ENCODE peak calls at places on chromosomes 13 and 19, in nine cellular contexts. One of them, this sample, is unnamed. For H3K4me1, the result is how much of the 10 kb centered on the place peaks cover.

GRCh38 chr13:74555291-74556001 is 421.2 kb upstream of the KLF12 start:
- DNase-seq in colonic mucosa: no peak
- DNase-seq in breast epithelium: no peak
- DNase-seq in stomach: no peak
- DNase-seq in thoracic aorta: no peak
- DNase-seq in endothelial cell of umbilical vein: no peak
- DNase-seq in IMR-90: no peak
- DNase-seq in tibial artery: no peak
- DNase-seq in hepatocyte: no peak
- DNase-seq in this sample: no peak

GRCh38 chr19:48868196-48868886 is at the start of gene PLEKHA4:
- DNase-seq in breast epithelium: peak
- DNase-seq in endothelial cell of umbilical vein: peak
- DNase-seq in thoracic aorta: no peak
- DNase-seq in IMR-90: peak
- DNase-seq in hepatocyte: peak
- DNase-seq in colonic mucosa: peak
- DNase-seq in tibial artery: peak
- DNase-seq in stomach: peak
- DNase-seq in this sample: peak

GRCh38 chr19:45186509-45187334 is 8.1 kb downstream of the BLOC1S3 start:
- DNase-seq in colonic mucosa: no peak
- DNase-seq in thoracic aorta: no peak
- DNase-seq in endothelial cell of umbilical vein: no peak
- DNase-seq in breast epithelium: no peak
- DNase-seq in IMR-90: peak
- DNase-seq in hepatocyte: no peak
- DNase-seq in tibial artery: no peak
- DNase-seq in stomach: no peak
- DNase-seq in this sample: no peak

GRCh38 chr19:6250024-6250605 is 29.7 kb downstream of the MLLT1 start:
- DNase-seq in tibial artery: no peak
- DNase-seq in breast epithelium: no peak
- DNase-seq in stomach: no peak
- DNase-seq in colonic mucosa: no peak
- DNase-seq in hepatocyte: no peak
- DNase-seq in IMR-90: peak
- DNase-seq in endothelial cell of umbilical vein: no peak
- DNase-seq in thoracic aorta: no peak
- DNase-seq in this sample: no peak

GRCh38 chr19:40612831-40613668 is 11.9 kb downstream of the LTBP4 start:
- DNase-seq in thoracic aorta: no peak
- DNase-seq in stomach: peak
- DNase-seq in hepatocyte: peak
- DNase-seq in endothelial cell of umbilical vein: no peak
- DNase-seq in IMR-90: no peak
- DNase-seq in tibial artery: no peak
- DNase-seq in colonic mucosa: peak
- DNase-seq in breast epithelium: no peak
- DNase-seq in this sample: peak

GRCh38 chr13:32811297-32811800 is 204.9 kb upstream of the KL start:
- DNase-seq in hepatocyte: peak
- DNase-seq in endothelial cell of umbilical vein: no peak
- DNase-seq in colonic mucosa: peak
- DNase-seq in IMR-90: no peak
- DNase-seq in tibial artery: no peak
- DNase-seq in breast epithelium: no peak
- DNase-seq in stomach: no peak
- DNase-seq in thoracic aorta: no peak
- DNase-seq in this sample: no peak

GRCh38 chr13:23159587-23160240 is 21.1 kb upstream of the SGCG start:
- DNase-seq in colonic mucosa: no peak
- DNase-seq in tibial artery: no peak
- DNase-seq in stomach: no peak
- DNase-seq in IMR-90: no peak
- DNase-seq in endothelial cell of umbilical vein: no peak
- DNase-seq in thoracic aorta: no peak
- DNase-seq in breast epithelium: no peak
- DNase-seq in hepatocyte: peak
- DNase-seq in this sample: no peak

GRCh38 chr13:78020861-78021260 is 102.2 kb upstream of the EDNRB start:
- DNase-seq in hepatocyte: no peak
- DNase-seq in colonic mucosa: no peak
- DNase-seq in endothelial cell of umbilical vein: no peak
- DNase-seq in tibial artery: no peak
- DNase-seq in IMR-90: no peak
- DNase-seq in thoracic aorta: no peak
- DNase-seq in breast epithelium: no peak
- DNase-seq in stomach: no peak
- DNase-seq in this sample: peak

GRCh38 chr19:44747739-44748425 is 626 bp upstream of the BCL3 start:
- DNase-seq in thoracic aorta: no peak
- DNase-seq in IMR-90: peak
- DNase-seq in breast epithelium: peak
- DNase-seq in colonic mucosa: peak
- DNase-seq in tibial artery: peak
- DNase-seq in hepatocyte: peak
- DNase-seq in stomach: peak
- DNase-seq in endothelial cell of umbilical vein: peak
- DNase-seq in this sample: peak

DNA sequence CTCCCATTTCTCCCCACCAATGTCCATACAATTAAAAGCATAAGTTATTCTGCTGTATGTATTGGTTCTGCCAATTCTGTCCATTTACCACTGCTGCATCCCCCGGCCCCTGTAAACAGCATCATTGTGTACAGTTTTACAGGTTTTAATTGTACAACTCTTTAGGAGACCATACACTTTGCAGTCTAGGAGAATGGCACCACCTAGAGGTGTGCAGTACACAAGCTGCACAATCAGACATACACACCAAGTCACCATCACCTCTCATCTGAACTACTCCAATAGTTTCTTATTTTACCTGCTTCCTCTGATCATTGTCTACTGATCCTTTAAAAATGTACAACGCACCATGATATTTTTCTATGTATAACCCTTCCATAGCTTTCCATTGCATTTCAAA is 855.9 kb upstream of the KLHL1 start:
- DNase-seq in breast epithelium: no peak
- DNase-seq in thoracic aorta: no peak
- DNase-seq in IMR-90: no peak
- DNase-seq in stomach: no peak
- DNase-seq in endothelial cell of umbilical vein: peak
- DNase-seq in tibial artery: no peak
- DNase-seq in colonic mucosa: no peak
- DNase-seq in hepatocyte: no peak
- DNase-seq in this sample: no peak
- TF ChIP-seq CTCF in breast epithelium: no peak
- TF ChIP-seq CTCF in thoracic aorta: no peak
- TF ChIP-seq CTCF in IMR-90: no peak
- TF ChIP-seq CTCF in stomach: no peak
- TF ChIP-seq CTCF in endothelial cell of umbilical vein: peak
- TF ChIP-seq CTCF in tibial artery: no peak
- TF ChIP-seq CTCF in colonic mucosa: no peak
- TF ChIP-seq CTCF in hepatocyte: peak
- TF ChIP-seq CTCF in this sample: no peak

GRCh38 chr13:51223284-51224270 is 1.4 kb downstream of the FAM124A start:
- DNase-seq in tibial artery: no peak
- DNase-seq in stomach: no peak
- DNase-seq in thoracic aorta: no peak
- DNase-seq in breast epithelium: no peak
- DNase-seq in colonic mucosa: no peak
- DNase-seq in IMR-90: no peak
- DNase-seq in endothelial cell of umbilical vein: peak
- DNase-seq in hepatocyte: no peak
- DNase-seq in this sample: no peak
- H3K27ac ChIP-seq in tibial artery: no peak
- H3K27ac ChIP-seq in stomach: no peak
- H3K27ac ChIP-seq in thoracic aorta: no peak
- H3K27ac ChIP-seq in breast epithelium: no peak
- H3K27ac ChIP-seq in colonic mucosa: no peak
- H3K27ac ChIP-seq in IMR-90: no peak
- H3K27ac ChIP-seq in endothelial cell of umbilical vein: no peak
- H3K27ac ChIP-seq in hepatocyte: no peak
- H3K27ac ChIP-seq in this sample: no peak

GRCh38 chr19:4455742-4456565 is 1.6 kb downstream of the UBXN6 start:
- DNase-seq in IMR-90: peak
- DNase-seq in breast epithelium: no peak
- DNase-seq in colonic mucosa: no peak
- DNase-seq in endothelial cell of umbilical vein: no peak
- DNase-seq in hepatocyte: peak
- DNase-seq in stomach: no peak
- DNase-seq in thoracic aorta: no peak
- DNase-seq in tibial artery: no peak
- DNase-seq in this sample: peak
- H3K4me1 ChIP-seq in IMR-90: under half
- H3K4me1 ChIP-seq in breast epithelium: under half
- H3K4me1 ChIP-seq in colonic mucosa: under half
- H3K4me1 ChIP-seq in endothelial cell of umbilical vein: under half
- H3K4me1 ChIP-seq in hepatocyte: under half
- H3K4me1 ChIP-seq in stomach: under half
- H3K4me1 ChIP-seq in thoracic aorta: under half
- H3K4me1 ChIP-seq in tibial artery: under half
- H3K4me1 ChIP-seq in this sample: under half

DNA sequence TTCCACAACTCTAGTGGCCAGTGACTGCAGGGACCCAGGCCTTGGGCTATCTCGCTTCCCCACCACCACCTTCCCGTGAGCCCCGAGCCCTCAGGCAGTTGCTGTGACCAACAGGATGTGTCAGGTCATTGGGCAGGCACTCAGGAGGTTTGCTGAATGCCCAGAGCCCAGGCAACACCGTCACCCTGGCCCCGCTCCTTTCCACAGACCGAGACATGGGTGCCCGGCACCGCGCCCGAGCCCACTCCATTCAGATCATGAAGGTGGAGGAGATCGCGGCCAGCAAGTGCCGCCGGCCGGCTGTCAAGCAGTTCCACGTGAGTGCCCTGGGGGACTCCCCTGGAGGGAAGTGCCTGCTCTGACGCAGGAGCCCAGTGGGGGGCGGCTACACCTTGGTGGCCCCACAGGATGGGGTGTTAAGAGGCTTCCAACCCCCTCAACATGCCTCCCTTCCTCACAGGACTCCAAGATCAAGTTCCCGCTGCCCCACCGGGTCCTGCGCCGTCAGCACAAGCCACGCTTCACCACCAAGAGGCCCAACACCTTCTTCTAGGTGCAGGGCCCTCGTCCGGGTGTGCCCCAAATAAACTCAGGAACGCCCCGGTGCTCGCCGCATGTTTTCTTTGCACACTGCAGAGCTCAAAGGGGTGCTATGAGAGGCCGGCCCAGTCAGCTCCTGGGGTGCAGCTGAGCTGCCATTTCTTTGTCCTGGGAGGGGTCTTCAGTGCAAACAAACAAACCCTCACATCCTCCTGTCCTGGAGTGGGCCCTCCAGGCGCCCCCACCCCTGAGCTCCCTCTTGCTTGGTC is 3.2 kb downstream of the RPL18A start:
- DNase-seq in hepatocyte: no peak
- DNase-seq in colonic mucosa: no peak
- DNase-seq in thoracic aorta: no peak
- DNase-seq in endothelial cell of umbilical vein: no peak
- DNase-seq in breast epithelium: no peak
- DNase-seq in stomach: no peak
- DNase-seq in IMR-90: no peak
- DNase-seq in tibial artery: no peak
- DNase-seq in this sample: no peak
- TF ChIP-seq CTCF in hepatocyte: no peak
- TF ChIP-seq CTCF in colonic mucosa: no peak
- TF ChIP-seq CTCF in thoracic aorta: no peak
- TF ChIP-seq CTCF in endothelial cell of umbilical vein: no peak
- TF ChIP-seq CTCF in breast epithelium: no peak
- TF ChIP-seq CTCF in stomach: no peak
- TF ChIP-seq CTCF in IMR-90: no peak
- TF ChIP-seq CTCF in tibial artery: no peak
- TF ChIP-seq CTCF in this sample: no peak

GRCh38 chr19:50430888-50431342 is 1.8 kb upstream of the MYBPC2 start:
- DNase-seq in colonic mucosa: no peak
- DNase-seq in tibial artery: no peak
- DNase-seq in endothelial cell of umbilical vein: no peak
- DNase-seq in IMR-90: no peak
- DNase-seq in stomach: no peak
- DNase-seq in hepatocyte: no peak
- DNase-seq in breast epithelium: no peak
- DNase-seq in thoracic aorta: no peak
- DNase-seq in this sample: no peak

GRCh38 chr19:50433201-50434180 is 799 bp downstream of the MYBPC2 start:
- DNase-seq in breast epithelium: no peak
- DNase-seq in endothelial cell of umbilical vein: no peak
- DNase-seq in colonic mucosa: no peak
- DNase-seq in thoracic aorta: no peak
- DNase-seq in IMR-90: no peak
- DNase-seq in stomach: no peak
- DNase-seq in hepatocyte: no peak
- DNase-seq in tibial artery: no peak
- DNase-seq in this sample: no peak

GRCh38 chr19:50431343-50432220 is 1.1 kb upstream of the MYBPC2 start:
- DNase-seq in breast epithelium: peak
- DNase-seq in stomach: peak
- DNase-seq in tibial artery: peak
- DNase-seq in colonic mucosa: peak
- DNase-seq in hepatocyte: peak
- DNase-seq in endothelial cell of umbilical vein: peak
- DNase-seq in IMR-90: peak
- DNase-seq in thoracic aorta: peak
- DNase-seq in this sample: peak

GRCh38 chr19:50432221-50432626 is 468 bp upstream of the MYBPC2 start:
- DNase-seq in colonic mucosa: no peak
- DNase-seq in stomach: no peak
- DNase-seq in endothelial cell of umbilical vein: no peak
- DNase-seq in breast epithelium: no peak
- DNase-seq in tibial artery: no peak
- DNase-seq in IMR-90: no peak
- DNase-seq in thoracic aorta: no peak
- DNase-seq in hepatocyte: peak
- DNase-seq in this sample: no peak

GRCh38 chr19:50432658-50433057 is at the start of gene MYBPC2:
- DNase-seq in colonic mucosa: no peak
- DNase-seq in endothelial cell of umbilical vein: no peak
- DNase-seq in tibial artery: no peak
- DNase-seq in breast epithelium: no peak
- DNase-seq in stomach: peak
- DNase-seq in hepatocyte: peak
- DNase-seq in thoracic aorta: no peak
- DNase-seq in IMR-90: no peak
- DNase-seq in this sample: peak
- H3K27ac ChIP-seq in colonic mucosa: peak
- H3K27ac ChIP-seq in endothelial cell of umbilical vein: peak
- H3K27ac ChIP-seq in tibial artery: no peak
- H3K27ac ChIP-seq in breast epithelium: peak
- H3K27ac ChIP-seq in stomach: no peak
- H3K27ac ChIP-seq in hepatocyte: peak
- H3K27ac ChIP-seq in thoracic aorta: peak
- H3K27ac ChIP-seq in IMR-90: no peak
- H3K27ac ChIP-seq in this sample: peak

GRCh38 chr13:40660692-40661091 is 5.7 kb downstream of the FOXO1 start:
- DNase-seq in endothelial cell of umbilical vein: no peak
- DNase-seq in tibial artery: no peak
- DNase-seq in thoracic aorta: no peak
- DNase-seq in breast epithelium: no peak
- DNase-seq in colonic mucosa: no peak
- DNase-seq in stomach: no peak
- DNase-seq in hepatocyte: no peak
- DNase-seq in IMR-90: no peak
- DNase-seq in this sample: no peak
- H3K4me1 ChIP-seq in endothelial cell of umbilical vein: under half
- H3K4me1 ChIP-seq in tibial artery: under half
- H3K4me1 ChIP-seq in thoracic aorta: under half
- H3K4me1 ChIP-seq in breast epithelium: under half
- H3K4me1 ChIP-seq in colonic mucosa: under half
- H3K4me1 ChIP-seq in stomach: half or more
- H3K4me1 ChIP-seq in hepatocyte: under half
- H3K4me1 ChIP-seq in IMR-90: under half
- H3K4me1 ChIP-seq in this sample: half or more

This sample was measured in psoas muscle.